ENCODE peak calls at places on chromosomes 12 and 14, in ten cellular contexts. X is SK-N-SH; H is RWPE1; Q is stimulated activated effector memory CD8-positive, alpha-beta T cell treated with anti-CD3 and anti-CD28 coated beads, Interleukin-12 subunit alpha, Interleukin-12 subunit beta, amount 100 ng/mL, for 72 hours; G is GM23248; W is neural crest cell; K is stimulated activated CD4-positive, alpha-beta T cell treated with anti-CD3 and anti-CD28 coated beads, Interleukin-1b, Interleukin-23, amount 100 ng/mL, for 24 hours; B is upper lobe of right lung; M is GM18507; T is iris pigment epithelial cell. U is an unnamed sample.

GRCh38 chr12:99302874-99303273 is 344.7 kb upstream of the GARIN6 start:
- DNase-seq in X (no peak), H (no peak), Q (no peak), G (no peak), W (no peak), K (no peak), B (no peak), M (no peak), T (no peak), U (no peak)

GRCh38 chr12:13210543-13211190 is 14.1 kb downstream of the EMP1 start:
- DNase-seq in X (no peak), H (no peak), Q (no peak), G (peak; percentile 69), W (no peak), K (no peak), B (no peak), M (no peak), T (no peak), U (no peak)

GRCh38 chr12:114685869-114686268 is 1.9 kb upstream of the TBX3 start:
- DNase-seq in X (no peak), H (no peak), Q (no peak), G (no peak), W (no peak), K (no peak), B (no peak), M (no peak), T (no peak), U (no peak)

GRCh38 chr12:126784328-126784921 is 1482.5 kb upstream of the TMEM132C start:
- DNase-seq in X (peak; percentile 32), H (peak; percentile 3), Q (no peak), G (peak; percentile 74), W (peak; percentile 52), K (no peak), B (no peak), M (no peak), T (peak; percentile 24), U (peak; percentile 50)

GRCh38 chr12:54463034-54463433 is 10.4 kb downstream of the GTSF1 start:
- DNase-seq in X (no peak), H (peak; percentile 23), Q (no peak), G (peak; percentile 92), W (no peak), K (no peak), B (no peak), M (no peak), T (peak; percentile 94), U (no peak)

GRCh38 chr14:105050551-105050897 is 14.7 kb downstream of the GPR132 start:
- DNase-seq in X (peak; percentile 67), H (peak; percentile 61), Q (no peak), G (peak; percentile 59), W (no peak), K (no peak), B (peak; percentile 86), M (no peak), T (peak; percentile 38), U (no peak)

GRCh38 chr12:53552346-53553327 is 45.4 kb upstream of the NPFF start:
- DNase-seq in X (no peak), H (no peak), Q (no peak), G (no peak), W (no peak), K (no peak), B (no peak), M (no peak), T (no peak), U (peak; percentile 7)

GRCh38 chr14:44847910-44848309 is 113.8 kb downstream of the KLHL28 start:
- DNase-seq in X (no peak), H (no peak), Q (no peak), G (peak; percentile 63), W (no peak), K (no peak), B (no peak), M (no peak), T (peak; percentile 9), U (no peak)

GRCh38 chr12:32126720-32127119 is 20.1 kb downstream of the BICD1 start:
- DNase-seq in X (no peak), H (no peak), Q (no peak), G (peak; percentile 78), W (no peak), K (no peak), B (no peak), M (no peak), T (peak; percentile 90), U (no peak)

GRCh38 chr12:110921262-110921661 is 883 bp upstream of the MYL2 start:
- DNase-seq in X (no peak), H (peak; percentile 22), Q (no peak), G (peak; percentile 68), W (no peak), K (no peak), B (no peak), M (no peak), T (peak; percentile 73), U (no peak)